ENCODE peak calls at places on chromosomes 11 and 22, in six cellular contexts. X is NT2/D1; B is GM06990; A is CD8-positive, alpha-beta memory T cell; F is ascending aorta; R is right atrium auricular region. E is an unnamed sample.
A peak's percentile ranks its signal among the peaks of the same experiment; 100 is the strongest.

GRCh38 chr22:38923463-38924196 is 33.8 kb upstream of the APOBEC3A start:
- DNase-seq in A (no peak), F (peak; percentile 91), X (no peak), B (no peak), R (peak; percentile 89), E (peak; percentile 91)

GRCh38 chr11:10076458-10077141 is 217.4 kb downstream of the SBF2 start:
- DNase-seq in A (no peak), F (no peak), B (peak; percentile 24), X (peak; percentile 35), R (no peak), E (peak; percentile 38)

GRCh38 chr11:64025205-64025604 is 10.5 kb upstream of the FLRT1 start:
- DNase-seq in A (no peak), X (peak; percentile 92), F (no peak), R (no peak), B (no peak), E (no peak)

GRCh38 chr11:70530629-70531185 is 132.4 kb downstream of the CTTN start:
- DNase-seq in F (no peak), X (no peak), B (no peak), A (no peak), R (no peak), E (no peak)

GRCh38 chr11:128291043-128291442 is 296.3 kb downstream of the ETS1 start:
- DNase-seq in X (no peak), R (no peak), A (no peak), B (no peak), F (no peak), E (no peak)

GRCh38 chr11:38498721-38499120 is 1900.7 kb upstream of the RAG2 start:
- DNase-seq in A (no peak), B (no peak), F (no peak), X (no peak), R (no peak), E (no peak)

GRCh38 chr22:39215070-39215396 is 29.7 kb downstream of the PDGFB start:
- DNase-seq in X (no peak), R (no peak), F (peak; percentile 28), A (no peak), B (no peak), E (no peak)

GRCh38 chr11:19679952-19680823 is 32.4 kb upstream of the NAV2 start:
- DNase-seq in R (peak; percentile 96), X (no peak), B (no peak), A (no peak), F (peak; percentile 98), E (no peak)

GRCh38 chr11:17528181-17528691 is 16.0 kb downstream of the USH1C start:
- DNase-seq in R (no peak), X (peak; percentile 47), B (peak; percentile 25), F (no peak), A (no peak), E (peak; percentile 84)

GRCh38 chr11:3123761-3124733 is 41.1 kb downstream of the OSBPL5 start:
- DNase-seq in F (peak; percentile 98), R (peak; percentile 95), X (no peak), A (no peak), B (no peak), E (no peak)

GRCh38 chr11:122850076-122850631 is 11.9 kb downstream of the CRTAM start:
- DNase-seq in A (peak; percentile 44), R (no peak), X (no peak), F (no peak), B (peak; percentile 44), E (no peak)

GRCh38 chr11:2812371-2812991 is 73.1 kb downstream of the CDKN1C start:
- DNase-seq in R (peak; percentile 76), F (no peak), B (no peak), X (no peak), A (no peak), E (no peak)

GRCh38 chr11:65041206-65042035 is at the start of gene SAC3D1:
- DNase-seq in R (no peak), B (no peak), A (peak; percentile 61), X (peak; percentile 43), F (peak; percentile 72), E (peak; percentile 39)

GRCh38 chr22:43515902-43516301 is 104.1 kb downstream of the MPPED1 start:
- DNase-seq in X (peak; percentile 9), A (no peak), B (no peak), R (no peak), F (no peak), E (no peak)

GRCh38 chr11:130216591-130217132 is 57.1 kb downstream of the ST14 start:
- DNase-seq in X (no peak), B (no peak), A (no peak), R (peak; percentile 11), F (peak; percentile 45), E (no peak)

GRCh38 chr11:113082501-113082900 is 121.3 kb downstream of the NCAM1 start:
- DNase-seq in F (no peak), X (no peak), R (no peak), B (no peak), A (no peak), E (peak; percentile 69)

GRCh38 chr22:19721486-19722172 is 1.7 kb upstream of the GP1BB start:
- DNase-seq in A (no peak), F (no peak), B (no peak), R (no peak), X (no peak), E (no peak)

GRCh38 chr22:19719488-19720021 is 3.8 kb upstream of the GP1BB start:
- DNase-seq in R (no peak), A (no peak), B (no peak), X (no peak), F (no peak), E (no peak)

GRCh38 chr22:19720150-19720827 is 3.0 kb upstream of the GP1BB start:
- DNase-seq in B (no peak), X (no peak), A (no peak), F (no peak), R (no peak), E (no peak)

GRCh38 chr22:19722175-19722914 is 994 bp upstream of the GP1BB start:
- DNase-seq in X (no peak), A (no peak), R (no peak), B (no peak), F (no peak), E (no peak)

DNA sequence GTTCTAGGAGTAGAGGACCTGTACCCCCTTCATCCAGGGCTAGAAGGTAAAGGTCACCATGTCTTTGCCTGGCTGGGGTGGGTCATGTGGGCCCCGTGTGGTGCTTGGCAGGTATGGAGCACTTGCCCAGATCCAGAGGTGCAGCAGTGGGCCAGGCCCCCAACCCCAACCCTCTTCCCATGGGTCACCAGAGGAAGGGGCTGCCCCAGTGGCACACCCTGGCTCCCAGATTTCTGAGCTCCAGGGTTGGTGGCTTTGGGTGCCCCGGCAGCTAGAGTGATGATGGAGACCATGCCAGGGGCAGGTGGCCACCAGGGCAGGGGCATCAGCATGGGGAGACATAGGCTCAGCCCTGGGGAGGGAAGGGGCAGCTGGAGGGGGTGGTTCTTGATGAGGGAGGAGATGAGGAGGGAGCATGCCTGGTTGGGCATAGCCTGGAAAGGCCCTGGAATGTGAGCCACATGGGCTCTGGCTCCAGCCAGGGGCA is 2.3 kb upstream of the GP1BB start:
- DNase-seq in A (no peak), B (no peak), X (no peak), F (no peak), R (no peak), E (no peak)
- H3K27me3 ChIP-seq in A (peaks cover 13% of the 10 kb centered on the region), B (peaks cover 2% of the 10 kb centered on the region), X (peaks cover 68% of the 10 kb centered on the region), F (no peaks in the 10 kb centered on the region), R (no peaks in the 10 kb centered on the region), E (peaks cover 6% of the 10 kb centered on the region)

GRCh38 chr11:120834686-120835225 is 189.1 kb upstream of the TBCEL start:
- DNase-seq in X (no peak), F (no peak), B (no peak), R (no peak), A (no peak), E (no peak)

GRCh38 chr11:120835601-120836228 is 188.2 kb upstream of the TBCEL start:
- DNase-seq in A (no peak), F (no peak), R (no peak), B (peak; percentile 29), X (no peak), E (no peak)

GRCh38 chr11:120830092-120830491 is 193.8 kb upstream of the TBCEL start:
- DNase-seq in R (no peak), B (no peak), A (no peak), F (no peak), X (no peak), E (no peak)

GRCh38 chr11:120828847-120829246 is 195.1 kb upstream of the TBCEL start:
- DNase-seq in B (no peak), R (no peak), F (no peak), A (no peak), X (no peak), E (no peak)

GRCh38 chr11:120832609-120833221 is 191.2 kb upstream of the TBCEL start:
- DNase-seq in B (no peak), X (no peak), A (no peak), R (no peak), F (no peak), E (no peak)
- H3K4me3 ChIP-seq in B (no peak overlapping the region), X (no peak overlapping the region), A (no peak overlapping the region), R (no peak overlapping the region), F (no peak overlapping the region), E (no peak overlapping the region)

GRCh38 chr11:43547900-43548381 is 132.6 kb upstream of the HSD17B12 start:
- DNase-seq in A (no peak), B (no peak), R (no peak), F (no peak), X (no peak), E (no peak)

GRCh38 chr11:43547411-43547718 is 133.2 kb upstream of the HSD17B12 start:
- DNase-seq in R (no peak), A (no peak), F (no peak), X (no peak), B (no peak), E (no peak)

GRCh38 chr11:43545610-43546009 is 134.9 kb upstream of the HSD17B12 start:
- DNase-seq in B (no peak), X (no peak), A (no peak), F (no peak), R (no peak), E (no peak)

GRCh38 chr11:43548921-43549320 is 131.6 kb upstream of the HSD17B12 start:
- DNase-seq in F (no peak), X (no peak), R (no peak), B (no peak), A (no peak), E (no peak)

DNA sequence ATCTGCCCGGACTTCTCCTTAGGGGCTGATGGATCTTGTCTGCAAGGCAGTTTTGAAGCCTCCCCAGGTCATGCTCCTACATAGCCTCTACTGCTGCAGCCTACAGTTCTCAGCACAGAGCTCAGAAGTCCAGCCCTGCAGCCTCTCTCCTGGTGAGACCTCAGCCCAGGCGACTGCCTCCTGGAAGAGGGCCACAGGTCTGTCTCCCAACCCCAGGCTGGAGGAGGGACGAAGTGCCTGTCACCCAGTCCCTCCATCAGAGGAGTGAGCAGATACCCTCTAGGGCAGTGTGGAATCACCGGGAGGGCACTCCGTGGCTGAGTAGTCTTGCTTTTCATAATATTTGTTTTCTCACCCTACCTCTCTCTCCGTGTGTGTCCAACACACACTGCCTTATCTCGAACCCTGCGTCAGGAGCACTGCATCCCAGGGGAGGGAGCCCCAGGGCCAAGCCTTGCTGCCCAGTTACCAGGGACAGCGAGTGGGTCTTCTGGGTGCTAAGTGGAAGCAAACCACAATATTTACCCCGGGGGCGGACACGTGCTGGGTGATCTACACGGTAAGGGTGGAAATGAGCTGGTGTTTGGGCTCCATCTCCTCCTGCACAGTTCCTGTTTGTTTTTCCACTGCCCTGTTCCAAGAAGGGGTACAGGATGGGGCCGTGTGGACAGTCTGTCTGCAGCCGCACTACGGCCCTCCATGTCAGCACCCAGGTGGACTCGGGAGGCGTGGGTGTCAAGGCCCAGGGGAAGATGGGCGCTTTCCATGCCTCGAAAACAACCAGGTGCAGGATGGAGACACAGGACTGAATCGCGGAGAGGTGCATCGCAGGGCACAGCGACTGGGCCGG is 133.8 kb upstream of the HSD17B12 start:
- DNase-seq in F (no peak), A (no peak), B (no peak), X (no peak), R (no peak), E (no peak)
- H3K27me3 ChIP-seq in F (no peaks in the 10 kb centered on the region), A (peaks cover 13% of the 10 kb centered on the region), B (no peaks in the 10 kb centered on the region), X (peaks cover 4% of the 10 kb centered on the region), R (no peaks in the 10 kb centered on the region), E (peaks cover 2% of the 10 kb centered on the region)

GRCh38 chr11:107711861-107712260 is at the start of gene SLN:
- DNase-seq in B (no peak), A (no peak), F (no peak), X (no peak), R (no peak), E (no peak)
- H3K4me3 ChIP-seq in B (no peak within 1 kb of the TSS), A (no peak within 1 kb of the TSS), F (no peak within 1 kb of the TSS), X (no peak within 1 kb of the TSS), R (peak within 1 kb of the TSS; percentile 44), E (no peak within 1 kb of the TSS)

E was measured in HAP-1.